ENCODE peak calls at places on chromosomes 12 and 14, in four cellular contexts. B, Y, C and H are unnamed samples. For H3K27me3, the result is how much of the 10 kb centered on the place peaks cover.

GRCh38 chr12:79407671-79408622 is 282.8 kb downstream of the PAWR start:
- DNase-seq in Y (peak), C (peak), B (peak), H (peak)

GRCh38 chr12:6178981-6179761 is 21.0 kb upstream of the CD9 start:
- DNase-seq in Y (peak), C (peak), B (peak), H (no peak)

GRCh38 chr12:50182461-50182860 is 15.3 kb upstream of the CERS5 start:
- DNase-seq in C (no peak), Y (no peak), B (no peak), H (no peak)

GRCh38 chr12:34244608-34245007 is 222.3 kb downstream of the ALG10 start:
- DNase-seq in C (no peak), Y (no peak), B (no peak), H (no peak)

GRCh38 chr12:46509135-46509534 is 136.6 kb upstream of the SLC38A2 start:
- DNase-seq in Y (no peak), B (no peak), C (no peak), H (no peak)

GRCh38 chr12:77993658-77994057 is 163.0 kb downstream of the NAV3 start:
- DNase-seq in Y (no peak), C (no peak), B (no peak), H (no peak)

GRCh38 chr14:22854963-22855724 is 16.4 kb upstream of the LRP10 start:
- DNase-seq in Y (no peak), C (no peak), B (no peak), H (no peak)

GRCh38 chr12:109888179-109889020 is 8.1 kb upstream of the GLTP start:
- DNase-seq in B (no peak), C (peak), Y (no peak), H (no peak)

GRCh38 chr14:106372870-106373657 is 846.7 kb downstream of the TMEM121 start:
- DNase-seq in Y (no peak), C (no peak), B (peak), H (peak)

GRCh38 chr14:53581497-53581896 is 375.1 kb downstream of the BMP4 start:
- DNase-seq in C (no peak), B (no peak), Y (no peak), H (no peak)

GRCh38 chr14:90755661-90756304 is 60.4 kb downstream of the TTC7B start:
- DNase-seq in C (no peak), Y (no peak), B (no peak), H (no peak)

DNA sequence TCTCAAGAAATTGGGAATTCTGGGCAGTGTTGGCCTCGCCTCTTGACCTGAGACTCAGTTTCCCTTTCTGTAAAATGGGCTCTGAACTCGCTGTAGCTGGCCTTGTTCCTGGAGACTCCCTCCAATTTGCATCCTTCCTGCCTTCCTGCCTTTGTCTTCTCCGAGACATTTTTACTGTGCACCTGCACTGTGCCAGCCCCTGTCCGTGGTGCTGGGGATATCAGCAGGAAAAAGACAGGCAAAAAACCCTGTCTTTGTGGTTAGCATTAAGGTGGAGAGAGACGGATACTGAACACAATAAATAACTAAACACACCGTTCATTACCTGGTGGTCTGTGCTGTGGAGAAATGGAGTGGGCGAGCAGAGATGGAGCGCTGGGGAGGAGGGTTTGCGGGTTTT is 129.8 kb downstream of the AACS start:
- DNase-seq in C (no peak), B (peak), Y (peak), H (no peak)
- H3K27me3 ChIP-seq in C (under half), B (under half), Y (under half), H (half or more)

GRCh38 chr14:99271951-99272668 is at the start of gene BCL11B:
- DNase-seq in Y (peak), B (peak), C (peak), H (peak)
- H3K27me3 ChIP-seq in Y (half or more), B (under half), C (half or more), H (half or more)

GRCh38 chr12:114480309-114481199 is 74.6 kb upstream of the TBX5 start:
- DNase-seq in Y (no peak), B (peak), C (peak), H (no peak)

GRCh38 chr12:114478891-114479290 is 72.9 kb upstream of the TBX5 start:
- DNase-seq in Y (no peak), B (no peak), C (no peak), H (no peak)

GRCh38 chr12:114479831-114480230 is 73.9 kb upstream of the TBX5 start:
- DNase-seq in B (peak), Y (no peak), C (no peak), H (no peak)

GRCh38 chr12:114481200-114481535 is 75.2 kb upstream of the TBX5 start:
- DNase-seq in B (peak), Y (peak), C (no peak), H (no peak)

GRCh38 chr12:114483996-114484395 is 78.1 kb upstream of the TBX5 start:
- DNase-seq in Y (no peak), C (no peak), B (no peak), H (no peak)
- H3K27me3 ChIP-seq in Y (half or more), C (half or more), B (half or more), H (half or more)

GRCh38 chr14:60510976-60511599 is 2.1 kb downstream of the SIX6 start:
- DNase-seq in C (no peak), B (peak), Y (no peak), H (no peak)
- H3K27me3 ChIP-seq in C (half or more), B (half or more), Y (half or more), H (half or more)

GRCh38 chr14:70245026-70245425 is 56.3 kb upstream of the SLC8A3 start:
- DNase-seq in Y (no peak), B (no peak), C (no peak), H (no peak)
- H3K27me3 ChIP-seq in Y (under half), B (under half), C (under half), H (under half)

GRCh38 chr12:54051081-54051912 is 2.3 kb upstream of the HOXC4 start:
- DNase-seq in Y (no peak), C (no peak), B (peak), H (no peak)
- H3K27me3 ChIP-seq in Y (half or more), C (under half), B (half or more), H (half or more)

GRCh38 chr12:124286414-124286813 is 8.5 kb upstream of the RFLNA start:
- DNase-seq in C (no peak), Y (no peak), B (no peak), H (no peak)
- H3K27me3 ChIP-seq in C (half or more), Y (under half), B (under half), H (under half)

GRCh38 chr12:114407034-114407420 is 1.1 kb upstream of the TBX5 start:
- DNase-seq in C (no peak), Y (no peak), B (peak), H (no peak)
- H3K27me3 ChIP-seq in C (under half), Y (half or more), B (half or more), H (half or more)

DNA sequence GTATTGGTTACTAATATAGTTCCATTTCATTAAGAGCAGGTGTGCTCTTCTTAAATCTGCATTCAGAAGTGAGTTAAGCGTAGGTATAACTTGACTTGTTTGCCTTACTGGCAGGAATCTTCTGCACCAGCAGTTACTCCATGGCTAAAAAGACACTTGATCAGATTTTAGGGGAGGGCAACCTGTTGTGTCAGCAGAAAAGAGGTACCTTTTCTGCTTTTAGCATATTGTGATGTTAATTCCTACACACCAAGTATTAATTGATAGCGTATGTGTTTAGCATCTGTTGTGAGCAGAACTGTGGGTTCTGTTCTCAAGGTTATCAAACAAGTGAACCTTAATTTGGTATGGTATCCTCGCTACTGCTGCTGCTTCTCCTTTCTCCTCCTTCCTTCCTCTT is 38.3 kb downstream of the TTLL5 start:
- DNase-seq in Y (no peak), C (no peak), B (no peak), H (no peak)
- H3K27me3 ChIP-seq in Y (under half), C (under half), B (under half), H (under half)

GRCh38 chr14:39562175-39562574 is 129.9 kb upstream of the FBXO33 start:
- DNase-seq in B (no peak), C (no peak), Y (no peak), H (no peak)

GRCh38 chr14:39563361-39563760 is 131.1 kb upstream of the FBXO33 start:
- DNase-seq in Y (no peak), C (no peak), B (no peak), H (no peak)

GRCh38 chr14:39568809-39569538 is 136.7 kb upstream of the FBXO33 start:
- DNase-seq in Y (peak), C (no peak), B (no peak), H (no peak)

GRCh38 chr14:39566795-39567194 is 134.6 kb upstream of the FBXO33 start:
- DNase-seq in Y (no peak), C (no peak), B (no peak), H (no peak)
- H3K27me3 ChIP-seq in Y (under half), C (under half), B (under half), H (under half)